ENCODE peak calls at places on chromosomes 13 and 19, in nine cellular contexts. K is pancreas, S is body of pancreas, U is PC-3, T is thoracic aorta, V is A549, Q is colonic mucosa, P is breast epithelium, O is fibroblast of lung. C is an unnamed sample.

GRCh38 chr13:19622189-19622588 is 11.3 kb upstream of the MPHOSPH8 start:
- DNase-seq in K (no peak), S (no peak), U (no peak), T (no peak), V (no peak), Q (no peak), P (no peak), O (no peak), C (no peak)

GRCh38 chr13:45615501-45616101 is at the start of gene ERICH6B:
- DNase-seq in K (no peak), S (peak), U (no peak), T (no peak), V (no peak), Q (no peak), P (no peak), O (peak), C (no peak)

GRCh38 chr13:110944121-110944967 is 29.5 kb upstream of the ANKRD10 start:
- DNase-seq in K (peak), S (peak), U (peak), T (no peak), V (peak), Q (no peak), P (no peak), O (peak), C (no peak)

GRCh38 chr13:36789730-36790129 is 29.3 kb upstream of the RFXAP start:
- DNase-seq in K (no peak), S (no peak), U (no peak), T (no peak), V (no peak), Q (no peak), P (no peak), O (no peak), C (no peak)

GRCh38 chr13:26021956-26022355 is 29.9 kb downstream of the SHISA2 start:
- DNase-seq in K (no peak), S (no peak), U (peak), T (no peak), V (no peak), Q (no peak), P (no peak), O (no peak), C (no peak)

GRCh38 chr19:48448563-48448962 is 2.8 kb downstream of the GRWD1 start:
- DNase-seq in K (no peak), S (no peak), U (no peak), T (no peak), V (no peak), Q (no peak), P (no peak), O (no peak), C (no peak)

GRCh38 chr13:20188649-20189553 is 3.8 kb downstream of the GJB2 start:
- DNase-seq in K (no peak), S (no peak), U (no peak), T (no peak), V (no peak), Q (peak), P (no peak), O (no peak), C (no peak)

GRCh38 chr13:28145049-28145448 is 6.7 kb downstream of the PAN3 start:
- DNase-seq in K (no peak), S (no peak), U (no peak), T (no peak), V (no peak), Q (no peak), P (no peak), O (no peak), C (no peak)

GRCh38 chr13:100887729-100888151 is 213.1 kb upstream of the TMTC4 start:
- DNase-seq in K (no peak), S (no peak), U (peak), T (no peak), V (no peak), Q (no peak), P (no peak), O (peak), C (no peak)

GRCh38 chr13:110559429-110559943 is 2.0 kb downstream of the RAB20 start:
- DNase-seq in K (peak), S (peak), U (peak), T (no peak), V (no peak), Q (peak), P (peak), O (peak), C (no peak)

GRCh38 chr19:10637894-10638293 is 12.5 kb downstream of the SLC44A2 start:
- DNase-seq in K (no peak), S (no peak), U (no peak), T (no peak), V (no peak), Q (no peak), P (no peak), O (no peak), C (no peak)

GRCh38 chr19:58154287-58154678 is 3.7 kb upstream of the ZNF329 start:
- DNase-seq in K (peak), S (peak), U (no peak), T (no peak), V (no peak), Q (peak), P (peak), O (peak), C (no peak)

GRCh38 chr13:40613192-40613818 is 53.1 kb downstream of the FOXO1 start:
- DNase-seq in K (peak), S (peak), U (no peak), T (no peak), V (no peak), Q (peak), P (no peak), O (no peak), C (peak)

GRCh38 chr13:37492061-37492460 is 106.5 kb downstream of the POSTN start:
- DNase-seq in K (no peak), S (no peak), U (no peak), T (no peak), V (no peak), Q (no peak), P (no peak), O (no peak), C (no peak)

GRCh38 chr19:28051047-28051446 is 1161.9 kb downstream of the UQCRFS1 start:
- DNase-seq in K (peak), S (no peak), U (no peak), T (no peak), V (no peak), Q (no peak), P (no peak), O (no peak), C (no peak)

GRCh38 chr19:15456441-15456840 is 6.7 kb upstream of the WIZ start:
- DNase-seq in K (no peak), S (no peak), U (no peak), T (no peak), V (no peak), Q (no peak), P (no peak), O (no peak), C (no peak)
- H3K27ac ChIP-seq in K (no peak), S (no peak), U (no peak), T (no peak), V (no peak), Q (no peak), P (no peak), O (no peak), C (peak)

GRCh38 chr13:113656015-113656588 is 1.9 kb downstream of the ATP4B start:
- DNase-seq in K (peak), S (peak), U (no peak), T (no peak), V (no peak), Q (no peak), P (no peak), O (no peak), C (no peak)
- TF ChIP-seq CTCF in K (no peak), S (no peak), U (no peak), T (no peak), V (no peak), Q (no peak), P (no peak), O (no peak), C (no peak)

GRCh38 chr19:55498246-55498645 is 10.0 kb downstream of the SSC5D start:
- DNase-seq in K (no peak), S (no peak), U (no peak), T (no peak), V (no peak), Q (no peak), P (no peak), O (no peak), C (no peak)
- H3K27ac ChIP-seq in K (no peak), S (no peak), U (no peak), T (no peak), V (no peak), Q (no peak), P (no peak), O (no peak), C (no peak)

GRCh38 chr19:12400618-12401502 is at the start of gene ZNF799:
- DNase-seq in K (peak), S (peak), U (peak), T (peak), V (peak), Q (peak), P (peak), O (peak), C (peak)
- TF ChIP-seq CTCF in K (no peak), S (no peak), U (peak), T (no peak), V (no peak), Q (no peak), P (peak), O (no peak), C (no peak)

DNA sequence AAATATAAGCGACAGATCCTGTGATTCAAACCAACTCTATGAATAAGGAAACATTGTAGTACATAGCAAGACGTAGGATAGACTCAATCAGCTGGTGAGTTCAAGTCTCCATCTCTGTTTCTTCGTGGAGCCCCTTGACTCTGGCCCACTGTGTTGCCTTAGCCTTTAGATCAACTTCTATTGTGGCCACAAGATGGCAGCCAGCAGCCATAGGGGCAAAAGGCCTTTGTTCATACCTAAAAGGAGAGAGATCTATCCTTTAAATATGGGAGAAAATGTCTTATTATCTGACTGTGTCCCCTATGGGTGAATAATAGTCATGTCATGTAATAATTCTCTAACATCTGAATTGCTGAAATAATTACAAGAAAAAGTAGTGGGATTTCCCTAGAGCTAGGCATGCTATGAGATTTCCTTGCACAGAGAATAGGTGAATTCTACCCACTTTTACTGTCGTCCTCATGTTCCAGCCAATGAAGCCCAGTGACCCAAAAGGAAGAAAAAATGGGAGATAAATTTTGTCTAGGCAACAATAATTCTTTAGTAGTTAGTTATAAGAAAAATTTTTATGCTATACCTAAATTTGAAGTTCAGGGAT is 129.4 kb downstream of the PCDH20 start:
- DNase-seq in K (no peak), S (no peak), U (peak), T (no peak), V (no peak), Q (no peak), P (no peak), O (no peak), C (no peak)
- H3K27ac ChIP-seq in K (no peak), S (no peak), U (no peak), T (no peak), V (no peak), Q (no peak), P (no peak), O (no peak), C (no peak)

GRCh38 chr13:21674271-21675009 is 3.6 kb downstream of the FGF9 start:
- DNase-seq in K (no peak), S (peak), U (no peak), T (no peak), V (no peak), Q (peak), P (no peak), O (no peak), C (no peak)
- TF ChIP-seq CTCF in K (no peak), S (no peak), U (no peak), T (no peak), V (no peak), Q (no peak), P (no peak), O (no peak), C (no peak)

GRCh38 chr19:42350417-42350816 is 25.0 kb downstream of the MEGF8 start:
- DNase-seq in K (no peak), S (no peak), U (no peak), T (no peak), V (no peak), Q (no peak), P (no peak), O (no peak), C (no peak)
- H3K27ac ChIP-seq in K (no peak), S (no peak), U (no peak), T (no peak), V (no peak), Q (no peak), P (no peak), O (no peak), C (no peak)

DNA sequence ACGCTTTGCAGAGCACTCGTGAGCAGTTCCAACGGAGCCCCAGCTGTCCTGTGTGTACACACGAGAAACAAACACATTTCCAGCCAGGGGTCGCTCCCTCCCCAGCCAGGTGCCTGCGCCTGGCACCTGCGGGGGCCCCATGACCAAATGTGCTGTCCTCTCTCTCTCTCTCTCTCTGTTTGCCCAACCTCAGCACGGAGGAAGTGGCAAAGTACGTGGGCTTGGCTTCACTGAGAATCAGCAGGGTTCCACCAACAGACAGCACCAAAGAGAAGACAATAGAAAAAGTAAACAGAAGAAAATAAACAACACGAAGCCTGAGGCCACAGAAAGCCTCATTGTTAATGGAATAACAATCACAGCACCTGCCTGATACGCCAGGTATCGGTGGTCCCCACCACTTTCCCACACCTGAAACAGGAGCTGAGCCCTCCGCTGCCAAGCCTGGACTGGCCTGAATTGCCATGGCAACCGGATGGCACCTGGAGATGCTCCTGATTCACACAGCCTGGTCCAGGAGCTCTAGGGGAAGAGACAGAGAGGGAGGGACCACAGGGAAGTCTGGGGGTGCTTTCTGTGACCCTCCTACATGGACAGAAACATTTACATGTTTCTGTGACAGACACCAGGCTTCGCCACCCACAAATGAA is 103.9 kb upstream of the CACNA1A start:
- DNase-seq in K (peak), S (peak), U (peak), T (no peak), V (no peak), Q (no peak), P (no peak), O (no peak), C (no peak)
- TF ChIP-seq CTCF in K (no peak), S (no peak), U (peak), T (no peak), V (no peak), Q (no peak), P (no peak), O (no peak), C (no peak)

GRCh38 chr13:106581268-106581667 is 13.3 kb upstream of the ARGLU1 start:
- DNase-seq in K (no peak), S (no peak), U (no peak), T (no peak), V (no peak), Q (no peak), P (no peak), O (no peak), C (no peak)
- H3K27ac ChIP-seq in K (no peak), S (no peak), U (no peak), T (no peak), V (no peak), Q (no peak), P (no peak), O (no peak), C (no peak)

DNA sequence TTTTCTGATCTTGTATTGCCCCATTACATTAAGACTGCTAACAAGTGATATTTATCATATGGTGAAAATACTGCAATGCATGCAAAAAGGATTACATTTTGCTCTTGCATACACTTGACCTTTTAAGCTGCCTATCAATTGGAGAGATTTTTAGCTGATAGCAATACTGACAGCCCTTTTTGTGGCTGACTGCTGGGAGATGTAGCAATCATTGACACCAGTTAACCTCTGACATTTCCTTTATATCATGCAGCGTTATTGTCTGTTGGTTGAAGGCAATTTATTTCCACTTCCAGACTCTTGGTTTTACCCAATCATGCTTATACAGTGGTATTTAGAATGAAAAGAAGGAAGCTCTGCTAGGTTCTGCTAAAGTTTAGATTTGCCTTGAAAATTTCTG is 364.0 kb downstream of the LMO7 start:
- DNase-seq in K (no peak), S (no peak), U (no peak), T (no peak), V (no peak), Q (no peak), P (no peak), O (no peak), C (no peak)
- TF ChIP-seq CTCF in K (no peak), S (no peak), U (no peak), T (no peak), V (no peak), Q (no peak), P (no peak), O (no peak), C (no peak)

C was measured in CD4-positive, alpha-beta T cell.